ENCODE peak calls at places on chromosomes 12 and 14, in five cellular contexts. One of them, this sample, is unnamed.

GRCh38 chr14:52043690-52044089 is 25.2 kb downstream of the NID2 start:
- DNase-seq in K562: peak; percentile 6
- DNase-seq in SK-N-SH: peak; percentile 72
- DNase-seq in HepG2: peak; percentile 21
- DNase-seq in GM12878: no peak
- DNase-seq in this sample: peak; percentile 23

GRCh38 chr12:64889434-64890216 is 65.2 kb downstream of the TBC1D30 start:
- DNase-seq in K562: no peak
- DNase-seq in SK-N-SH: no peak
- DNase-seq in HepG2: peak; percentile 27
- DNase-seq in GM12878: no peak
- DNase-seq in this sample: peak; percentile 11

GRCh38 chr12:120376416-120376815 is 7.5 kb upstream of the MSI1 start:
- DNase-seq in K562: no peak
- DNase-seq in SK-N-SH: no peak
- DNase-seq in HepG2: no peak
- DNase-seq in GM12878: no peak
- DNase-seq in this sample: no peak

GRCh38 chr12:95582230-95583058 is 31.2 kb upstream of the USP44 start:
- DNase-seq in K562: peak; percentile 11
- DNase-seq in SK-N-SH: peak; percentile 43
- DNase-seq in HepG2: peak; percentile 37
- DNase-seq in GM12878: no peak
- DNase-seq in this sample: peak; percentile 77

GRCh38 chr12:44847888-44848770 is 28.0 kb downstream of the NELL2 start:
- DNase-seq in K562: no peak
- DNase-seq in SK-N-SH: no peak
- DNase-seq in HepG2: no peak
- DNase-seq in GM12878: peak; percentile 40
- DNase-seq in this sample: no peak

GRCh38 chr12:124734224-124734788 is 129.4 kb downstream of the SCARB1 start:
- DNase-seq in K562: peak; percentile 65
- DNase-seq in SK-N-SH: no peak
- DNase-seq in HepG2: peak; percentile 91
- DNase-seq in GM12878: no peak
- DNase-seq in this sample: peak; percentile 54

GRCh38 chr14:29039171-29039570 is 272.6 kb downstream of the FOXG1 start:
- DNase-seq in K562: no peak
- DNase-seq in SK-N-SH: no peak
- DNase-seq in HepG2: no peak
- DNase-seq in GM12878: no peak
- DNase-seq in this sample: peak; percentile 50

GRCh38 chr12:123223241-123223668 is 9.7 kb downstream of the MPHOSPH9 start:
- DNase-seq in K562: no peak
- DNase-seq in SK-N-SH: no peak
- DNase-seq in HepG2: no peak
- DNase-seq in GM12878: no peak
- DNase-seq in this sample: no peak

GRCh38 chr12:42163913-42164312 is 19.2 kb upstream of the GXYLT1 start:
- DNase-seq in K562: no peak
- DNase-seq in SK-N-SH: no peak
- DNase-seq in HepG2: no peak
- DNase-seq in GM12878: no peak
- DNase-seq in this sample: no peak

GRCh38 chr12:123532808-123533649 is 490 bp downstream of the RILPL1 start:
- DNase-seq in K562: peak; percentile 54
- DNase-seq in SK-N-SH: no peak
- DNase-seq in HepG2: peak; percentile 27
- DNase-seq in GM12878: no peak
- DNase-seq in this sample: peak; percentile 24

GRCh38 chr14:49659526-49660455 is 24.7 kb upstream of the DNAAF2 start:
- DNase-seq in K562: no peak
- DNase-seq in SK-N-SH: no peak
- DNase-seq in HepG2: peak; percentile 85
- DNase-seq in GM12878: no peak
- DNase-seq in this sample: no peak

GRCh38 chr14:105168979-105169507 is 467 bp upstream of the JAG2 start:
- DNase-seq in K562: peak; percentile 77
- DNase-seq in SK-N-SH: peak; percentile 84
- DNase-seq in HepG2: no peak
- DNase-seq in GM12878: no peak
- DNase-seq in this sample: no peak

GRCh38 chr14:60649815-60650381 is 621 bp upstream of the SIX1 start:
- DNase-seq in K562: no peak
- DNase-seq in SK-N-SH: no peak
- DNase-seq in HepG2: no peak
- DNase-seq in GM12878: no peak
- DNase-seq in this sample: peak; percentile 60

GRCh38 chr14:59819446-59820088 is 51.0 kb downstream of the RTN1 start:
- DNase-seq in K562: no peak
- DNase-seq in SK-N-SH: no peak
- DNase-seq in HepG2: no peak
- DNase-seq in GM12878: no peak
- DNase-seq in this sample: no peak

GRCh38 chr12:123363743-123364531 is 710 bp downstream of the SBNO1 start:
- DNase-seq in K562: peak; percentile 44
- DNase-seq in SK-N-SH: peak; percentile 54
- DNase-seq in HepG2: peak; percentile 47
- DNase-seq in GM12878: no peak
- DNase-seq in this sample: no peak

GRCh38 chr14:47278233-47278842 is 397.1 kb downstream of the MDGA2 start:
- DNase-seq in K562: peak; percentile 36
- DNase-seq in SK-N-SH: peak; percentile 20
- DNase-seq in HepG2: peak; percentile 11
- DNase-seq in GM12878: no peak
- DNase-seq in this sample: no peak

DNA sequence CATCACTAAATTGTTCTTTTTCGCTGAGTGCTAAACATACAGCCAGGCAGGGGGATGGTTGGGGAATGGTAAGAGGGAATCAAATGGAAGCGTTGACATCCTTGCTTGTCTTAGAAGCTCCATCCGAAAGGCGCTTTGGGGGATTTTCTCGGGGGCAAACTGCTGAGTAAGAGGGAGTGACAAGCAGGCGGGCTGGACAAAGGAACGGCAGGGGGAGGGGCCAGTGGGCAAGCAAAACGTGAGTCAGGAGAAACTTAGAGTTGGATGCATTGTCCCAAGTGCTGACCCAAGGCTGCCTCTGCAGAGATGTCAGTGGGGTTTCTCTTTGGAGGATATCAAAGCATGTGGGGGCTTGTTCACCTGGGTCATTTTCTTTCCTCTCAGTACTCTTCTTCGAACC is 480.5 kb downstream of the VRK1 start:
- DNase-seq in K562: no peak
- DNase-seq in SK-N-SH: no peak
- DNase-seq in HepG2: no peak
- DNase-seq in GM12878: no peak
- DNase-seq in this sample: no peak
- TF ChIP-seq MXI1 in K562: no peak
- TF ChIP-seq MXI1 in SK-N-SH: no peak
- TF ChIP-seq MXI1 in HepG2: no peak
- TF ChIP-seq MXI1 in GM12878: no peak
- TF ChIP-seq MXI1 in this sample: no peak

GRCh38 chr14:65101631-65102440 is 481 bp downstream of the MAX start:
- DNase-seq in K562: no peak
- DNase-seq in SK-N-SH: peak; percentile 57
- DNase-seq in HepG2: no peak
- DNase-seq in GM12878: no peak
- DNase-seq in this sample: no peak
- TF ChIP-seq MXI1 in K562: no peak
- TF ChIP-seq MXI1 in SK-N-SH: no peak
- TF ChIP-seq MXI1 in HepG2: no peak
- TF ChIP-seq MXI1 in GM12878: peak; percentile 0
- TF ChIP-seq MXI1 in this sample: no peak

GRCh38 chr12:25469368-25469767 is 83.7 kb downstream of the LMNTD1 start:
- DNase-seq in K562: no peak
- DNase-seq in SK-N-SH: no peak
- DNase-seq in HepG2: no peak
- DNase-seq in GM12878: no peak
- DNase-seq in this sample: peak; percentile 61

GRCh38 chr12:25472453-25472852 is 80.6 kb downstream of the LMNTD1 start:
- DNase-seq in K562: no peak
- DNase-seq in SK-N-SH: no peak
- DNase-seq in HepG2: no peak
- DNase-seq in GM12878: no peak
- DNase-seq in this sample: no peak

GRCh38 chr12:25469861-25470260 is 83.2 kb downstream of the LMNTD1 start:
- DNase-seq in K562: no peak
- DNase-seq in SK-N-SH: no peak
- DNase-seq in HepG2: no peak
- DNase-seq in GM12878: no peak
- DNase-seq in this sample: peak; percentile 34
- TF ChIP-seq MXI1 in K562: no peak
- TF ChIP-seq MXI1 in SK-N-SH: no peak
- TF ChIP-seq MXI1 in HepG2: no peak
- TF ChIP-seq MXI1 in GM12878: no peak
- TF ChIP-seq MXI1 in this sample: no peak

GRCh38 chr12:47080725-47081502 is 1.2 kb upstream of the AMIGO2 start:
- DNase-seq in K562: peak; percentile 64
- DNase-seq in SK-N-SH: no peak
- DNase-seq in HepG2: no peak
- DNase-seq in GM12878: no peak
- DNase-seq in this sample: peak; percentile 50

GRCh38 chr12:47079894-47080724 is at the start of gene AMIGO2:
- DNase-seq in K562: peak; percentile 41
- DNase-seq in SK-N-SH: no peak
- DNase-seq in HepG2: no peak
- DNase-seq in GM12878: no peak
- DNase-seq in this sample: peak; percentile 54

GRCh38 chr12:47078733-47079364 is 572 bp upstream of the PCED1B start:
- DNase-seq in K562: peak; percentile 41
- DNase-seq in SK-N-SH: no peak
- DNase-seq in HepG2: no peak
- DNase-seq in GM12878: no peak
- DNase-seq in this sample: peak; percentile 37

GRCh38 chr12:47078086-47078395 is 1.4 kb upstream of the PCED1B start:
- DNase-seq in K562: no peak
- DNase-seq in SK-N-SH: no peak
- DNase-seq in HepG2: no peak
- DNase-seq in GM12878: no peak
- DNase-seq in this sample: no peak

DNA sequence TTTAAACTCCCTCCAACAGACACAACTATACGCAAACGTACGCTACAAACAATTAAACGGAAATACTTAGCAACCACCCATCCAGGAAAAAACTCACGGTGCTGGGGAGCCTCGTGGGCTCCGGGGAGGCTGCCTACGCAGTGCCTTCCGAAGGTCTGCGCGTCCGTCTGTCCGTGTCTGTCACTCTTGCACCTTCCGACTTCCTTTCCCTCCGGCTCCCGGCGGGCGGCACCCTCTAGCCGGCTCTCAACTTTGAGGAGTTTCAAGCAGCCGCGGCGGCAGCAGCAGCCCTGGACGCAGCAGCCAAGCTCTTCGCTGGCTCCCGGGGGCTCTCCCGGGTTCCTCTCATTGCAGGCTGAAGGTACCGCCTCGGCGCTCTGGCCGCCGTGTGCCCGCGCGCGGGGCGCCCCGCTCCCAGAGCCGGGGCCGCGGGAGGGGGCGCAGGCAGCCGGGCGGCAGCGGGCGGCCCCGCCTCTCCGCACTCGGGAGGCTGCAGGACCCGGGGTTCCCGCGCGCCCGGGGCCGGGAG is at the start of gene PCED1B:
- DNase-seq in K562: peak; percentile 89
- DNase-seq in SK-N-SH: peak; percentile 33
- DNase-seq in HepG2: peak; percentile 8
- DNase-seq in GM12878: no peak
- DNase-seq in this sample: peak; percentile 72
- TF ChIP-seq MXI1 in K562: no peak
- TF ChIP-seq MXI1 in SK-N-SH: no peak
- TF ChIP-seq MXI1 in HepG2: no peak
- TF ChIP-seq MXI1 in GM12878: no peak
- TF ChIP-seq MXI1 in this sample: peak; percentile 34

DNA sequence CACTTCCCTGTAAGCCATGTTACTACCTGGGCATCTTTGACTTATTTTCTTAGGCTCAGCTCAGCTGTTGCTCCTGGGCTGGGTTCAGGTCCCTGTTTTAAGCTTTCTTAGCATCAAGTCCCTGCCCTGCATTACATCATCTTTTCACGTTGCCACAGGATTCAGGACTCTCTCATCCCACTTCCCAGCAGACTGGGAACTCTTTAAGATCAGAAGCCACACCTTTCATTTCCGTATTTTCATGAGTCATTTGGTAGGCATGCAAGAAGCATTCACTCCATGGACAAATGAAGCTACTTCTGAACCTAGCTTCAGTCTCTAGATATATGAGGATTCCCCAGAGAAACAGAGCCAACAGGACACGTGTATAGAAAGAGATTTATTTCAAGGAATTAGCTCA is 726.8 kb downstream of the VRK1 start:
- DNase-seq in K562: no peak
- DNase-seq in SK-N-SH: no peak
- DNase-seq in HepG2: no peak
- DNase-seq in GM12878: no peak
- DNase-seq in this sample: no peak
- TF ChIP-seq MXI1 in K562: no peak
- TF ChIP-seq MXI1 in SK-N-SH: no peak
- TF ChIP-seq MXI1 in HepG2: no peak
- TF ChIP-seq MXI1 in GM12878: no peak
- TF ChIP-seq MXI1 in this sample: no peak

GRCh38 chr12:29783773-29784666 is at the start of gene TMTC1:
- DNase-seq in K562: no peak
- DNase-seq in SK-N-SH: peak; percentile 95
- DNase-seq in HepG2: no peak
- DNase-seq in GM12878: no peak
- DNase-seq in this sample: peak; percentile 50

GRCh38 chr12:29781705-29782266 is 2.0 kb downstream of the TMTC1 start:
- DNase-seq in K562: no peak
- DNase-seq in SK-N-SH: no peak
- DNase-seq in HepG2: no peak
- DNase-seq in GM12878: no peak
- DNase-seq in this sample: no peak

GRCh38 chr12:29782821-29783772 is 645 bp downstream of the TMTC1 start:
- DNase-seq in K562: no peak
- DNase-seq in SK-N-SH: peak; percentile 48
- DNase-seq in HepG2: no peak
- DNase-seq in GM12878: no peak
- DNase-seq in this sample: peak; percentile 31

GRCh38 chr12:29781176-29781575 is 2.6 kb downstream of the TMTC1 start:
- DNase-seq in K562: no peak
- DNase-seq in SK-N-SH: no peak
- DNase-seq in HepG2: no peak
- DNase-seq in GM12878: no peak
- DNase-seq in this sample: no peak

DNA sequence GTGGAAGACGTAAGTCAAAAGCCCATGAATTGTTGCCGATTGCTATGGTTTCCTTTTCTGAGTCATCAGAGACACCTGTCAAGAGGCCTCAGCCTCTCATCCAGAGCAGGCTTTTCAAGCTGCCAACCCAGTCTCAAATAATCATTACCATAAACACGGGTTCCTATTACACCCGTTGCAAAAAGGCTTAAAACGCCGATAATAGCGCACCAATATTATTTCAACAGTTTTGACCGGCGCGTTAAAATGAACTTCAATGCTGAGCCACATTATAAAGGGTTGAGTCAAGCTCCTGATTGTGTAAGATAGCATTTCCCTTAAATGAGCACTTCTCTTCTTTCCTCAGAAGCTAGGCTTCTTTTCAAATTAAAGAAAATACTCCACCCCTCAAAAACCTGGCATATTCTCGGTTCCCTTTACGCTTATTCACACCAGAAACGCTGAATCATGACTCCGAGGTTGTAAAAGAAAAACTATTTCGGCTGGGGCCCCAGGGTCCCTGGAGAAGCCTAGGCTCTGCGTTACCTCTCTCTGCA is 1.4 kb downstream of the TMTC1 start:
- DNase-seq in K562: no peak
- DNase-seq in SK-N-SH: no peak
- DNase-seq in HepG2: no peak
- DNase-seq in GM12878: no peak
- DNase-seq in this sample: peak; percentile 71
- TF ChIP-seq MXI1 in K562: no peak
- TF ChIP-seq MXI1 in SK-N-SH: no peak
- TF ChIP-seq MXI1 in HepG2: no peak
- TF ChIP-seq MXI1 in GM12878: peak; percentile 48
- TF ChIP-seq MXI1 in this sample: peak; percentile 11